ENCODE peak calls at places on chromosomes 6 and 20, in eight cellular contexts. F is GM04503; H is iris pigment epithelial cell; B is IMR-90; Z is lower leg skin; O is activated CD8-positive, alpha-beta memory T cell treated with anti-CD3 and anti-CD28 coated beads, Interleukin-2, amount 50 U/mL, for 48 hours; J is stimulated activated CD8-positive, alpha-beta memory T cell treated with anti-CD3 and anti-CD28 coated beads, Interleukin-4, amount 100 ng/mL, for 24 hours; V is ACHN. Q is an unnamed sample.

GRCh38 chr6:16179970-16180431 is 51.1 kb downstream of the MYLIP start:
- DNase-seq in H (no peak), O (no peak), F (no peak), J (no peak), B (no peak), Z (no peak), V (no peak), Q (no peak)

GRCh38 chr6:155388546-155388945 is 67.1 kb downstream of the NOX3 start:
- DNase-seq in H (peak), J (no peak), V (peak), F (no peak), O (no peak), Z (no peak), B (peak), Q (peak)

GRCh38 chr6:122947355-122947754 is 48.7 kb upstream of the CLVS2 start:
- DNase-seq in O (no peak), H (peak), Z (no peak), V (peak), F (no peak), J (no peak), B (no peak), Q (peak)

GRCh38 chr6:43728586-43728985 is 41.0 kb upstream of the MRPS18A start:
- DNase-seq in J (no peak), V (no peak), F (no peak), B (no peak), H (no peak), Z (no peak), O (no peak), Q (no peak)

GRCh38 chr6:15901141-15902115 is 227.5 kb upstream of the MYLIP start:
- DNase-seq in V (no peak), H (no peak), F (no peak), Z (peak), O (peak), J (no peak), B (no peak), Q (peak)

GRCh38 chr20:10848810-10849370 is 175.1 kb upstream of the JAG1 start:
- DNase-seq in B (peak), F (peak), J (no peak), O (no peak), H (peak), V (peak), Z (peak), Q (peak)

GRCh38 chr6:157977176-157977804 is 4.4 kb upstream of the SYNJ2 start:
- DNase-seq in B (no peak), F (no peak), V (no peak), O (no peak), H (no peak), Z (no peak), J (no peak), Q (no peak)

GRCh38 chr6:52157301-52157930 is 28.8 kb upstream of the IL17A start:
- DNase-seq in O (peak), Z (no peak), V (peak), J (no peak), H (peak), B (peak), F (no peak), Q (no peak)

GRCh38 chr6:157885876-157886275 is 62.8 kb downstream of the SNX9 start:
- DNase-seq in O (no peak), J (no peak), F (no peak), V (no peak), H (no peak), Z (no peak), B (no peak), Q (no peak)

GRCh38 chr6:148565931-148566663 is 180.7 kb upstream of the UST start:
- DNase-seq in Z (no peak), H (peak), B (peak), O (no peak), V (peak), F (peak), J (peak), Q (peak)

GRCh38 chr6:112362027-112362795 is 15.1 kb downstream of the RFPL4B start:
- DNase-seq in J (no peak), H (no peak), O (no peak), F (no peak), V (no peak), B (no peak), Z (no peak), Q (no peak)

GRCh38 chr20:47220161-47220582 is 136.3 kb downstream of the ZMYND8 start:
- DNase-seq in H (no peak), O (peak), V (peak), F (no peak), B (no peak), J (peak), Z (no peak), Q (peak)

GRCh38 chr6:132190815-132191175 is 210.5 kb downstream of the MOXD1 start:
- DNase-seq in V (no peak), Z (no peak), F (peak), B (peak), O (no peak), H (peak), J (no peak), Q (peak)

GRCh38 chr6:20744911-20745557 is 210.8 kb downstream of the CDKAL1 start:
- DNase-seq in Z (no peak), H (no peak), B (no peak), V (no peak), J (no peak), F (no peak), O (no peak), Q (no peak)

GRCh38 chr6:53347921-53348435 is 772 bp downstream of the ELOVL5 start:
- DNase-seq in H (peak), Z (no peak), B (peak), J (no peak), O (peak), F (no peak), V (peak), Q (peak)

GRCh38 chr6:35718911-35719381 is 17.9 kb upstream of the ARMC12 start:
- DNase-seq in F (no peak), B (no peak), V (no peak), O (peak), J (no peak), H (no peak), Z (no peak), Q (peak)

GRCh38 chr6:33787954-33788693 is 806 bp downstream of the LEMD2 start:
- DNase-seq in O (peak), J (peak), V (peak), H (peak), B (peak), Z (peak), F (no peak), Q (peak)

GRCh38 chr6:37822851-37823682 is 3.5 kb downstream of the ZFAND3 start:
- DNase-seq in V (no peak), J (peak), H (peak), O (peak), Z (no peak), B (no peak), F (no peak), Q (peak)

GRCh38 chr6:140893432-140893831 is 1239.3 kb upstream of the GJE1 start:
- DNase-seq in J (no peak), O (no peak), H (no peak), V (no peak), Z (no peak), B (no peak), F (no peak), Q (no peak)

GRCh38 chr6:156538875-156539660 is 238.1 kb upstream of the ARID1B start:
- DNase-seq in B (no peak), H (no peak), O (no peak), V (no peak), Z (no peak), F (no peak), J (no peak), Q (no peak)

GRCh38 chr20:49247792-49248191 is 28.6 kb downstream of the DDX27 start:
- DNase-seq in J (no peak), V (no peak), Z (no peak), O (no peak), B (no peak), F (no peak), H (no peak), Q (no peak)

GRCh38 chr6:124119591-124119990 is 315.9 kb downstream of the NKAIN2 start:
- DNase-seq in F (no peak), B (no peak), H (no peak), O (no peak), Z (no peak), V (no peak), J (no peak), Q (no peak)

GRCh38 chr6:13724174-13724573 is 12.5 kb upstream of the RANBP9 start:
- DNase-seq in O (no peak), Z (no peak), B (no peak), V (peak), H (no peak), F (no peak), J (no peak), Q (no peak)

Q was measured in mesenchymal stem cell.